ENCODE peak calls at places on chromosomes 6 and 20, in four cellular contexts. One of them, this sample, is unnamed.

GRCh38 chr6:165091121-165091785 is 218.2 kb downstream of the C6orf118 start:
- DNase-seq in lower leg skin: no peak
- DNase-seq in body of pancreas: no peak
- DNase-seq in breast epithelium: no peak
- DNase-seq in this sample: no peak

GRCh38 chr20:36754656-36755222 is 8.8 kb upstream of the NDRG3 start:
- DNase-seq in lower leg skin: no peak
- DNase-seq in body of pancreas: peak
- DNase-seq in breast epithelium: no peak
- DNase-seq in this sample: peak

GRCh38 chr6:29720863-29721262 is 2.4 kb upstream of the HLA-F start:
- DNase-seq in lower leg skin: peak
- DNase-seq in body of pancreas: no peak
- DNase-seq in breast epithelium: no peak
- DNase-seq in this sample: peak

GRCh38 chr6:1044040-1044836 is 267.7 kb upstream of the FOXQ1 start:
- DNase-seq in lower leg skin: peak
- DNase-seq in body of pancreas: peak
- DNase-seq in breast epithelium: no peak
- DNase-seq in this sample: no peak

GRCh38 chr6:27332692-27333641 is 20.9 kb upstream of the POM121L2 start:
- DNase-seq in lower leg skin: no peak
- DNase-seq in body of pancreas: peak
- DNase-seq in breast epithelium: no peak
- DNase-seq in this sample: no peak

GRCh38 chr20:341682-342081 is 5.2 kb upstream of the NRSN2 start:
- DNase-seq in lower leg skin: no peak
- DNase-seq in body of pancreas: no peak
- DNase-seq in breast epithelium: no peak
- DNase-seq in this sample: no peak

GRCh38 chr20:32067234-32067821 is 15.3 kb downstream of the HCK start:
- DNase-seq in lower leg skin: no peak
- DNase-seq in body of pancreas: no peak
- DNase-seq in breast epithelium: no peak
- DNase-seq in this sample: no peak

GRCh38 chr6:137491478-137491877 is 2.7 kb downstream of the OLIG3 start:
- DNase-seq in lower leg skin: no peak
- DNase-seq in body of pancreas: no peak
- DNase-seq in breast epithelium: no peak
- DNase-seq in this sample: no peak

GRCh38 chr20:5513975-5514516 is 197.3 kb upstream of the PROKR2 start:
- DNase-seq in lower leg skin: no peak
- DNase-seq in body of pancreas: no peak
- DNase-seq in breast epithelium: no peak
- DNase-seq in this sample: no peak

GRCh38 chr6:36154286-36154685 is 24.0 kb downstream of the MAPK13 start:
- DNase-seq in lower leg skin: no peak
- DNase-seq in body of pancreas: no peak
- DNase-seq in breast epithelium: no peak
- DNase-seq in this sample: no peak

GRCh38 chr6:38687549-38687948 is 15.4 kb downstream of the GLO1 start:
- DNase-seq in lower leg skin: no peak
- DNase-seq in body of pancreas: no peak
- DNase-seq in breast epithelium: no peak
- DNase-seq in this sample: no peak

GRCh38 chr20:56342783-56343182 is 16.0 kb upstream of the FAM210B start:
- DNase-seq in lower leg skin: no peak
- DNase-seq in body of pancreas: no peak
- DNase-seq in breast epithelium: no peak
- DNase-seq in this sample: no peak

GRCh38 chr6:12163149-12163548 is 127.0 kb upstream of the EDN1 start:
- DNase-seq in lower leg skin: no peak
- DNase-seq in body of pancreas: no peak
- DNase-seq in breast epithelium: no peak
- DNase-seq in this sample: no peak

GRCh38 chr20:6731951-6732580 is 35.4 kb upstream of the BMP2 start:
- DNase-seq in lower leg skin: peak
- DNase-seq in body of pancreas: peak
- DNase-seq in breast epithelium: no peak
- DNase-seq in this sample: no peak

GRCh38 chr20:64173116-64173515 is 8.9 kb downstream of the MYT1 start:
- DNase-seq in lower leg skin: no peak
- DNase-seq in body of pancreas: no peak
- DNase-seq in breast epithelium: no peak
- DNase-seq in this sample: no peak

GRCh38 chr6:81625216-81625615 is 127.3 kb downstream of the TENT5A start:
- DNase-seq in lower leg skin: no peak
- DNase-seq in body of pancreas: no peak
- DNase-seq in breast epithelium: no peak
- DNase-seq in this sample: no peak

GRCh38 chr6:32191696-32192607 is 491 bp downstream of the GPSM3 start:
- DNase-seq in lower leg skin: no peak
- DNase-seq in body of pancreas: peak
- DNase-seq in breast epithelium: no peak
- DNase-seq in this sample: no peak

GRCh38 chr6:64691069-64691468 is 1016.0 kb downstream of the EYS start:
- DNase-seq in lower leg skin: no peak
- DNase-seq in body of pancreas: no peak
- DNase-seq in breast epithelium: no peak
- DNase-seq in this sample: no peak

GRCh38 chr20:23285536-23285935 is 65.1 kb upstream of the NXT1 start:
- DNase-seq in lower leg skin: peak
- DNase-seq in body of pancreas: no peak
- DNase-seq in breast epithelium: no peak
- DNase-seq in this sample: no peak

GRCh38 chr6:131949909-131950766 is 1.0 kb downstream of the CCN2 start:
- DNase-seq in lower leg skin: peak
- DNase-seq in body of pancreas: peak
- DNase-seq in breast epithelium: peak
- DNase-seq in this sample: peak

GRCh38 chr6:4658486-4658885 is 117.7 kb upstream of the CDYL start:
- DNase-seq in lower leg skin: peak
- DNase-seq in body of pancreas: no peak
- DNase-seq in breast epithelium: no peak
- DNase-seq in this sample: no peak

GRCh38 chr6:100491947-100492670 is 27.4 kb upstream of the SIM1 start:
- DNase-seq in lower leg skin: no peak
- DNase-seq in body of pancreas: no peak
- DNase-seq in breast epithelium: no peak
- DNase-seq in this sample: no peak

GRCh38 chr6:135085700-135086413 is 31.2 kb upstream of the HBS1L start:
- DNase-seq in lower leg skin: no peak
- DNase-seq in body of pancreas: no peak
- DNase-seq in breast epithelium: no peak
- DNase-seq in this sample: no peak

GRCh38 chr6:16759646-16760535 is 1.4 kb downstream of the ATXN1 start:
- DNase-seq in lower leg skin: peak
- DNase-seq in body of pancreas: peak
- DNase-seq in breast epithelium: peak
- DNase-seq in this sample: peak

GRCh38 chr6:156787569-156788492 is 10.7 kb downstream of the ARID1B start:
- DNase-seq in lower leg skin: no peak
- DNase-seq in body of pancreas: no peak
- DNase-seq in breast epithelium: no peak
- DNase-seq in this sample: no peak

GRCh38 chr6:160974304-160974771 is 17.2 kb upstream of the MAP3K4 start:
- DNase-seq in lower leg skin: peak
- DNase-seq in body of pancreas: peak
- DNase-seq in breast epithelium: no peak
- DNase-seq in this sample: no peak

GRCh38 chr6:144284753-144285547 is at the start of gene UTRN:
- DNase-seq in lower leg skin: peak
- DNase-seq in body of pancreas: peak
- DNase-seq in breast epithelium: peak
- DNase-seq in this sample: no peak

GRCh38 chr6:141415896-141416295 is 716.8 kb upstream of the GJE1 start:
- DNase-seq in lower leg skin: no peak
- DNase-seq in body of pancreas: no peak
- DNase-seq in breast epithelium: no peak
- DNase-seq in this sample: no peak

GRCh38 chr20:24965065-24965919 is 16.2 kb downstream of the CST7 start:
- DNase-seq in lower leg skin: peak
- DNase-seq in body of pancreas: no peak
- DNase-seq in breast epithelium: no peak
- DNase-seq in this sample: no peak

GRCh38 chr6:2939315-2940009 is 31.9 kb downstream of the SERPINB6 start:
- DNase-seq in lower leg skin: peak
- DNase-seq in body of pancreas: no peak
- DNase-seq in breast epithelium: no peak
- DNase-seq in this sample: peak

GRCh38 chr20:21324126-21324525 is 21.0 kb downstream of the XRN2 start:
- DNase-seq in lower leg skin: no peak
- DNase-seq in body of pancreas: no peak
- DNase-seq in breast epithelium: no peak
- DNase-seq in this sample: no peak

GRCh38 chr20:21325296-21325695 is 22.2 kb downstream of the XRN2 start:
- DNase-seq in lower leg skin: no peak
- DNase-seq in body of pancreas: no peak
- DNase-seq in breast epithelium: no peak
- DNase-seq in this sample: no peak

GRCh38 chr20:21322083-21322710 is 19.1 kb downstream of the XRN2 start:
- DNase-seq in lower leg skin: no peak
- DNase-seq in body of pancreas: no peak
- DNase-seq in breast epithelium: no peak
- DNase-seq in this sample: no peak

GRCh38 chr20:21322921-21323321 is 19.8 kb downstream of the XRN2 start:
- DNase-seq in lower leg skin: no peak
- DNase-seq in body of pancreas: no peak
- DNase-seq in breast epithelium: no peak
- DNase-seq in this sample: no peak

DNA sequence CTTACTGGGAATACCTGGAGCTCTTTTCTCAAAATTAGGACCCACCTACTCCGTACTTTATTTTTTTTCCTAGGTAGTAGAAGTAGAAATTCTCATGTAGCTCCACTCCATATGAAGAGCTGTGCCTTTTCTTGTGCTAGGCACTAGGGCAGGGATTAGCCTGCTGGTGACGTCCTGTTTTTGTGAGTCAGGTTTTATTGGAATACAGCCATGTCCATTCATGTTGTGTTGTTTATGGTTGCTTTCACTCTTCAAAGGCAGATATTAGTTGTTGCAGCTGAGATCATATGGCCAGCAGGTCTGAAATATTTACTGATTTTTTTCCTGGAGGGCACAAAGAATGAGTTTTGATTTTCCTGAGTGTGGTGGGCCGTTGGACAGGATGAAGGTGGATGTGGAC is 20.5 kb downstream of the XRN2 start:
- DNase-seq in lower leg skin: no peak
- DNase-seq in body of pancreas: no peak
- DNase-seq in breast epithelium: no peak
- DNase-seq in this sample: peak
- H3K4me3 ChIP-seq in lower leg skin: no peak
- H3K4me3 ChIP-seq in body of pancreas: no peak
- H3K4me3 ChIP-seq in breast epithelium: no peak
- H3K4me3 ChIP-seq in this sample: no peak

DNA sequence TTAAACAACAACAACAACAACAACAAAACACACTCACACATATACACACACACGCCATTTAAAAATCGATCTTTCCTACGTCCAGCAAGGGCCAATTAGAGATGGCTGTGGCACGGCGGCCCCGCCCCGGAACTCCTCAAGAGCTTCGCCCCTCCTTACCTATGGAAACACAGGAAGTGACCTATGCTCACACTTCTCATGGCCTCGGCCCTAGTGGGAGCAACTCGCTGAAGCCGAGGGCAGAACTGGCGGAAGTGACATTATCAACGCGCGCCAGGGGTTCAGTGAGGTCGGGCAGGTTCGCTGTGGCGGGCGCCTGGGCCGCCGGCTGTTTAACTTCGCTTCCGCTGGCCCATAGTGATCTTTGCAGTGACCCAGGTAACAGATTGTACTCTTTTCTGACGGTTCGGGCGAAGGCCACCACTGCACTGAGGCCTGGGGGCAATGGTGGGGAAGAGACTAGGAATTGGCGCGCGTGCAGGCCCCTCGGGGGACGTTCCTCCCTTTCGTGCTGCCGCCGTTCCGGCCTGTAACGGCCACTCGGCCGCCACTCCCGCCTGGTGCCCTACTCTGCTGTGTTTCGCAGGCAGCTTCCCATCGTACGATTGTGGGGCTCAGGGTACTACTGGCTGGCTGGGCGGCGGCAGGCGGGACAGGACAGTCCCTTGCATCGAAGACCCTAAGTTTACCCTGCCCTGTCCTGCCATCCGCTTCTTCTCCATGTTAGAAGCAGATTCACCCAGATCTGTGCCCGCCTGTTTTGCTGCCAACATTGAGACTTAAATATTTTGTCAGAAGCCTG is at the start of gene TBP:
- DNase-seq in lower leg skin: peak
- DNase-seq in body of pancreas: peak
- DNase-seq in breast epithelium: peak
- DNase-seq in this sample: peak
- TF ChIP-seq POLR2A in lower leg skin: no peak
- TF ChIP-seq POLR2A in body of pancreas: peak
- TF ChIP-seq POLR2A in breast epithelium: peak
- TF ChIP-seq POLR2A in this sample: peak

DNA sequence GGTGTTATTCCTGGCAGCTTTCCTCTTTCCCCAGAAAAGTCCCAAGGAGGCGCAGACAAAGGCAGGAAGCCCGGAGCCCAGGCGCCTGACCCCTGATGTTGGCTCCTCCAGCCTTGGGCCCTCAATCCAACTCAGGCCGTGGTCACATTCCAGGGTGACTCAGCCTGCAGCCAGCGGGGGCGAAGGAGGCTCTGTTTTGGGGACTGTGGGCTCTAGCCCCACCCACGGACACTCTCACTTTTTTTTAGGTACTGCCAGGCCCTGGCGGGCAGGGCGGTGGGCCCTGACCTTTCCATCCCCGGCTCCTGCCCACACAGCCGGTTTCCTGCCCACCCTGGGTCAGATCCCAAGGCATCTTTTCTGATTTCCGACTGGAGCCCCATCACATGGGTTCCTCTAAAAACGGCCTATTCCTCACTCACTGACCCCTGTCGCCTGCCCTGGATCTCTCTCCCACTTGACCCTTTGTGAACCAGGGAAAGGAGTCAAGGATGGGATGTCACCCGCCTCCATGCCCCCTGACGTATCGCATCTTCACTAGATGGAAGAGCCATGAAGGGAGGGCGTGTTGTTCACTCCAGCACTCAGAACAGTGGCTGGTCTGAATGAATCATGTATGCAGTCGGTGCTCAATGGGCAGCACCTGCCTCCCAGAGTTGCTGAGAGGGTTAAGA is 5.5 kb downstream of the PTGIS start:
- DNase-seq in lower leg skin: peak
- DNase-seq in body of pancreas: peak
- DNase-seq in breast epithelium: peak
- DNase-seq in this sample: no peak
- H3K4me3 ChIP-seq in lower leg skin: no peak
- H3K4me3 ChIP-seq in body of pancreas: no peak
- H3K4me3 ChIP-seq in breast epithelium: peak
- H3K4me3 ChIP-seq in this sample: no peak

DNA sequence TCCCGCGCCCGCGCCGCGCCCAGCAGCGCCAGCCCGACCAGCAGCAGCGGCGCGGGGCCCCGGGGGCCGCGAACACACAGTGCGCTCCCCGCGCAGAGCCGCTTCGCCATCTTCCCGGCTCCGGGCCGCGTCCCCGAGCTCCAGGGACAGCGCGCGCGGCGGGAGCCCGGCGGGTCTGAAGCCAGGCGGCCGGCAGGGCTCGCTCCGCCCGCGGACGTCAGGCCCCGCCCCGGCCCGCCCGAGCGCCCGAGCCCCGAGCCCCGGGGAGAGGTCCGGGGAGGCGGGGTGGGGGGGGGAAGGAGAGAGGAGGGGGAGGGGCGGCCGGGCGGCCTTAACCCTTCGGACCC is at the start of gene LAMA5:
- DNase-seq in lower leg skin: no peak
- DNase-seq in body of pancreas: peak
- DNase-seq in breast epithelium: no peak
- DNase-seq in this sample: no peak
- TF ChIP-seq POLR2A in lower leg skin: no peak
- TF ChIP-seq POLR2A in body of pancreas: peak
- TF ChIP-seq POLR2A in breast epithelium: no peak
- TF ChIP-seq POLR2A in this sample: no peak

This sample was measured in Peyer's patch.